ENCODE peak calls at places on chromosomes 4 and X, in ten cellular contexts. W is CD4-positive, alpha-beta T cell; B is choroid plexus epithelial cell; F is gastrocnemius medialis; O is tibial artery; V is A673; M is H1; J is dorsolateral prefrontal cortex; Z is endothelial cell; K is OCI-LY7. E is an unnamed sample.

GRCh38 chr4:61401771-61402170 is 201.6 kb downstream of the ADGRL3 start:
- DNase-seq in W (no peak), B (no peak), F (no peak), O (no peak), V (no peak), M (no peak), J (no peak), Z (no peak), K (no peak), E (no peak)

GRCh38 chrX:1455948-1456280 is 3.2 kb upstream of the ASMTL start:
- DNase-seq in W (no peak), B (no peak), F (no peak), O (no peak), V (no peak), M (peak; percentile 26), J (no peak), Z (no peak), K (no peak), E (no peak)

GRCh38 chr4:5222951-5223350 is 171.7 kb downstream of the STK32B start:
- DNase-seq in W (no peak), B (no peak), F (no peak), O (no peak), V (no peak), M (no peak), J (no peak), Z (no peak), K (no peak), E (no peak)

GRCh38 chrX:46758956-46759644 is at the start of gene SLC9A7:
- DNase-seq in W (peak; percentile 74), B (peak; percentile 68), F (peak; percentile 20), O (peak; percentile 66), V (peak; percentile 77), M (peak; percentile 89), J (peak; percentile 74), Z (peak; percentile 78), K (peak; percentile 85), E (peak; percentile 61)

GRCh38 chrX:117510453-117510852 is 606.2 kb downstream of the KLHL13 start:
- DNase-seq in W (no peak), B (no peak), F (no peak), O (no peak), V (peak; percentile 20), M (no peak), J (no peak), Z (no peak), K (no peak), E (no peak)

GRCh38 chrX:47611926-47612325 is 7.7 kb downstream of the SYN1 start:
- DNase-seq in W (no peak), B (no peak), F (no peak), O (no peak), V (no peak), M (no peak), J (no peak), Z (no peak), K (no peak), E (no peak)

GRCh38 chr4:145333786-145334185 is 147.9 kb upstream of the SMAD1 start:
- DNase-seq in W (no peak), B (no peak), F (no peak), O (no peak), V (no peak), M (no peak), J (no peak), Z (no peak), K (no peak), E (no peak)

GRCh38 chrX:1487401-1487800 is 34.7 kb upstream of the ASMTL start:
- DNase-seq in W (no peak), B (no peak), F (no peak), O (no peak), V (no peak), M (no peak), J (no peak), Z (no peak), K (peak; percentile 95), E (no peak)

GRCh38 chr4:170079981-170080380 is 9.8 kb downstream of the AADAT start:
- DNase-seq in W (no peak), B (peak; percentile 2), F (no peak), O (no peak), V (no peak), M (no peak), J (no peak), Z (no peak), K (no peak), E (no peak)

GRCh38 chr4:17066972-17067371 is 168.5 kb upstream of the LDB2 start:
- DNase-seq in W (no peak), B (peak; percentile 81), F (no peak), O (no peak), V (peak; percentile 45), M (no peak), J (no peak), Z (no peak), K (no peak), E (peak; percentile 92)

GRCh38 chrX:122389005-122389404 is 795.1 kb upstream of the GRIA3 start:
- DNase-seq in W (no peak), B (no peak), F (no peak), O (no peak), V (no peak), M (no peak), J (no peak), Z (no peak), K (no peak), E (no peak)

DNA sequence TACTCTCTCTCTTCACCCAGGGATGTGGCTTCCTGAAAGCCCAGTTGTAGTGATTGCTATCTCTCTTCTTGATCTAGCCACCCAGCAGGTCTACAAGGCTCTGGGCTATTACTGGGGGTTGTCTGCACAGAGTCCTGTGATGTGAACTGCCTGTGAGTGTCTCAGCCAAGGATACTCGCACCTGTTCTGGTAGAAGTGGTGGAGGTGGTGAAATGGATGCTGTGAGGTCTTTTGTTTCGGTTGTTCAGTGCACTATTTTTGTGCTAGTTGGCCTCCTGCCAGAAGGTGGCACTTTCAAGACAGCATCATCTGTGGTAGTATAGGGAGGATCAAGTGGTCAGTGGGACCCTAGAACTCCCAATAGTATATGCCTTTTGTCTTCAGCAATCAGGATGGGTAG is 268.0 kb downstream of the GABRG1 start:
- DNase-seq in W (no peak), B (no peak), F (no peak), O (no peak), V (no peak), M (no peak), J (no peak), Z (no peak), K (no peak), E (no peak)
- TF ChIP-seq CTCF in W (no peak), B (no peak), F (no peak), O (no peak), V (no peak), M (no peak), J (no peak), Z (no peak), K (no peak), E (no peak)

DNA sequence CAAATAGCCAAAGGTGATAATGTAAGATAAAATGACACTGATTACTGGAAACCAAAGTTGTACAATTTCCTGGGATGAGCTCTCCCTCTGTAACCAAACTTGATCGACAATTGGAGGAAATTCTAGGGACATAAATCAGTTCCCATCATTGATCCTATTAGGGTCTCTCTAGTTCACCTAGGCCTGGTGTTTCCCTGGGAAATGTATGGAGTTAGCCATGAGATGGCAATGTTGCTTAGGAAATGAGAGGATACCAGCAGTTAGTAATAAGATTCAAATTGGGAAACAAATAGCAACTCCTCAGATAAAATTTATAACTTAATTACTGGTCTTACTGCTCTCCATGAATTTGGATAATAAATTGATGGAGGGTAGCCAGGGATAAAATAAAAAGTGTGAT is 52.2 kb downstream of the SPATA18 start:
- DNase-seq in W (no peak), B (peak; percentile 21), F (no peak), O (no peak), V (peak; percentile 57), M (no peak), J (no peak), Z (peak; percentile 26), K (no peak), E (peak; percentile 63)
- TF ChIP-seq CTCF in W (no peak), B (peak; percentile 28), F (no peak), O (peak; percentile 20), V (peak; percentile 56), M (peak; percentile 53), J (peak; percentile 27), Z (no peak), K (peak; percentile 10), E (peak; percentile 58)

GRCh38 chrX:130145123-130145522 is 20.5 kb downstream of the AIFM1 start:
- DNase-seq in W (no peak), B (no peak), F (no peak), O (no peak), V (no peak), M (no peak), J (no peak), Z (no peak), K (no peak), E (no peak)

GRCh38 chrX:130144509-130144908 is 21.1 kb downstream of the AIFM1 start:
- DNase-seq in W (no peak), B (peak; percentile 71), F (no peak), O (no peak), V (no peak), M (no peak), J (no peak), Z (no peak), K (no peak), E (peak; percentile 58)

GRCh38 chrX:130136497-130136896 is 26.2 kb upstream of the ELF4 start:
- DNase-seq in W (no peak), B (no peak), F (no peak), O (no peak), V (no peak), M (no peak), J (no peak), Z (no peak), K (no peak), E (no peak)

GRCh38 chrX:130139474-130140201 is 26.0 kb downstream of the AIFM1 start:
- DNase-seq in W (no peak), B (peak; percentile 25), F (no peak), O (no peak), V (no peak), M (no peak), J (no peak), Z (no peak), K (no peak), E (no peak)
- TF ChIP-seq CTCF in W (no peak), B (no peak), F (no peak), O (no peak), V (no peak), M (no peak), J (no peak), Z (no peak), K (no peak), E (no peak)

DNA sequence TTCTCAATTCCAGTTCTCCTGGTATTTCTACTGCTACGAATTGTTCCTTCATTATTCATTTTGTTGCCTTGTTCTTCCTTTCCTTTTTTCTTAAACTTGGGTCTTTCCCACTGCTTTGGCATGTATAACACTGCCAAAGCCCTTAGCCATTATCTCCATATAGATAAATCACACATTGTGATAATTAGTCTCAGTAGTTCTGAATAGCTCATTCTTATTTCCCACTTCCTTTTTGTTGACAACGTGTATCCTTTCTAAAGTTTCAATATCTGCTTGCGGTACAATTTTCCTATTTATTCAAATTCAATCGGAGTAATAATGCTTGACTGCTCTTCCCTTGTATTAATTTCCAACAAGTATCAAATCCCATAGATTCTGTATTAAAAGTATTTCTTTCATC is 14.5 kb upstream of the CAMK2D start:
- DNase-seq in W (no peak), B (no peak), F (no peak), O (no peak), V (no peak), M (no peak), J (no peak), Z (no peak), K (no peak), E (no peak)
- TF ChIP-seq CTCF in W (no peak), B (no peak), F (no peak), O (no peak), V (no peak), M (no peak), J (no peak), Z (no peak), K (no peak), E (no peak)